ENCODE peak calls at places on chromosomes 6 and 20, in five cellular contexts. B, W, S, P and R are unnamed samples.
A peak's percentile ranks its signal among the peaks of the same experiment; 100 is the strongest.

GRCh38 chr20:34322267-34323105 is 19.3 kb upstream of the AHCY start:
- DNase-seq in B (no peak), P (no peak), W (no peak), S (no peak), R (no peak)

GRCh38 chr6:161318456-161318855 is 44.6 kb upstream of the AGPAT4 start:
- DNase-seq in P (no peak), B (no peak), S (no peak), W (no peak), R (no peak)

GRCh38 chr6:30116724-30117123 is 3.8 kb upstream of the TRIM31 start:
- DNase-seq in W (no peak), P (no peak), S (no peak), B (no peak), R (no peak)

GRCh38 chr6:31498748-31499147 is 803 bp downstream of the MICB start:
- DNase-seq in W (no peak), P (no peak), S (no peak), B (no peak), R (no peak)

GRCh38 chr6:123802697-123803455 is 789 bp upstream of the NKAIN2 start:
- DNase-seq in P (peak; percentile 81), W (peak; percentile 61), B (peak; percentile 65), S (peak; percentile 70), R (peak; percentile 41)

GRCh38 chr6:23637296-23637695 is 488.7 kb upstream of the NRSN1 start:
- DNase-seq in W (no peak), B (no peak), S (no peak), P (no peak), R (no peak)

GRCh38 chr20:1327827-1328679 is 886 bp downstream of the SDCBP2 start:
- DNase-seq in B (no peak), S (peak; percentile 22), W (no peak), P (no peak), R (peak; percentile 7)

GRCh38 chr20:16760431-16761304 is 12.5 kb downstream of the OTOR start:
- DNase-seq in W (no peak), P (no peak), S (no peak), B (no peak), R (no peak)

GRCh38 chr20:62405981-62406513 is 1.0 kb downstream of the CABLES2 start:
- DNase-seq in S (no peak), P (no peak), W (no peak), B (no peak), R (no peak)

GRCh38 chr6:32868257-32868788 is 14.3 kb downstream of the PSMB9 start:
- DNase-seq in P (peak; percentile 60), W (peak; percentile 56), S (peak; percentile 90), B (peak; percentile 81), R (peak; percentile 70)

GRCh38 chr6:157317129-157317814 is 6.0 kb downstream of the TMEM242 start:
- DNase-seq in P (peak; percentile 88), S (peak; percentile 95), W (peak; percentile 86), B (peak; percentile 86), R (no peak)

GRCh38 chr6:98769546-98769945 is 64.8 kb upstream of the POU3F2 start:
- DNase-seq in S (no peak), B (no peak), P (peak; percentile 24), W (no peak), R (no peak)

GRCh38 chr6:24874128-24874527 is 61.6 kb downstream of the RIPOR2 start:
- DNase-seq in P (no peak), W (no peak), S (no peak), B (no peak), R (no peak)

GRCh38 chr6:147506704-147507114 is 1.8 kb upstream of the SAMD5 start:
- DNase-seq in W (peak; percentile 17), S (peak; percentile 55), P (peak; percentile 51), B (peak; percentile 55), R (no peak)

GRCh38 chr6:139475231-139475630 is 100.8 kb upstream of the CITED2 start:
- DNase-seq in P (no peak), B (no peak), S (no peak), W (no peak), R (no peak)

GRCh38 chr6:149129401-149130077 is 188.0 kb upstream of the TAB2 start:
- DNase-seq in W (peak; percentile 84), P (peak; percentile 27), S (no peak), B (peak; percentile 51), R (no peak)

GRCh38 chr20:19743650-19744015 is 14.4 kb upstream of the RIN2 start:
- DNase-seq in S (no peak), P (no peak), W (no peak), B (no peak), R (no peak)

GRCh38 chr6:39823187-39823815 is 31.1 kb downstream of the DAAM2 start:
- DNase-seq in S (no peak), B (peak; percentile 20), P (no peak), W (no peak), R (no peak)

GRCh38 chr6:117795234-117795633 is 111.8 kb upstream of the SLC35F1 start:
- DNase-seq in P (no peak), W (no peak), S (no peak), B (no peak), R (no peak)

GRCh38 chr6:88629838-88630462 is 333.5 kb downstream of the RNGTT start:
- DNase-seq in P (no peak), S (no peak), W (no peak), B (no peak), R (no peak)

GRCh38 chr6:149053848-149054558 is 263.5 kb upstream of the TAB2 start:
- DNase-seq in B (no peak), S (no peak), W (no peak), P (no peak), R (no peak)

GRCh38 chr20:5364997-5365597 is 48.3 kb upstream of the PROKR2 start:
- DNase-seq in P (no peak), S (no peak), B (peak; percentile 58), W (peak; percentile 3), R (no peak)
- TF ChIP-seq CTCF in P (no peak), S (no peak), B (no peak), W (no peak), R (no peak)

GRCh38 chr20:43409041-43409913 is 48.4 kb upstream of the SRSF6 start:
- DNase-seq in W (peak; percentile 31), P (peak; percentile 51), S (no peak), B (peak; percentile 53), R (no peak)
- TF ChIP-seq CTCF in W (peak; percentile 86), P (peak; percentile 69), S (no peak), B (peak; percentile 80), R (peak; percentile 21)

GRCh38 chr6:162854734-162855191 is 127.0 kb downstream of the PACRG start:
- DNase-seq in B (no peak), S (no peak), W (no peak), P (no peak), R (no peak)

GRCh38 chr6:162852810-162853577 is 125.2 kb downstream of the PACRG start:
- DNase-seq in W (no peak), S (no peak), B (no peak), P (no peak), R (no peak)

GRCh38 chr6:162854228-162854627 is 126.5 kb downstream of the PACRG start:
- DNase-seq in W (no peak), S (no peak), B (no peak), P (no peak), R (no peak)

GRCh38 chr6:162857321-162857720 is 129.5 kb downstream of the PACRG start:
- DNase-seq in B (no peak), S (no peak), W (no peak), P (no peak), R (no peak)

DNA sequence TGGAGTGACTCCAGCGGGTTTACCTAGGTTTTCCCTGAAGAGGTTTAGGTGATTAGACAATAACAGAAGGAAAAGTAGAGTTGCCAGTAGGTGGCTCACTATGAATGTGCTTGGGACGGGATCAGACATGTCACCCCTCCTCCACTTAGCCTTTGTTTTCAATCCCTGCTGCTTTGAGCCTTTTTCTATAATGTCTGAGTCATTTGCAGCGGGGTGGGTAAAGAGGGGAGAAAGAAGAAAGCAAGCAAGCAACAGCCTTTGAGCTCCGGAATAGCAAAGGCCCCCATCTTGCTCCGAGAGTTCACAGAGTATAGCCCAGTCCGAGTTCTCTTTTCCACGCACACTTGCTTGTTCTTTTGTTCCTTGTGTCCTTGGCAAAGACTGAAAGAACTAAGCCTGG is 129.1 kb downstream of the PACRG start:
- DNase-seq in B (peak; percentile 69), S (no peak), W (peak; percentile 75), P (peak; percentile 54), R (no peak)
- TF ChIP-seq CTCF in B (peak; percentile 62), S (no peak), W (peak; percentile 82), P (peak; percentile 67), R (no peak)

DNA sequence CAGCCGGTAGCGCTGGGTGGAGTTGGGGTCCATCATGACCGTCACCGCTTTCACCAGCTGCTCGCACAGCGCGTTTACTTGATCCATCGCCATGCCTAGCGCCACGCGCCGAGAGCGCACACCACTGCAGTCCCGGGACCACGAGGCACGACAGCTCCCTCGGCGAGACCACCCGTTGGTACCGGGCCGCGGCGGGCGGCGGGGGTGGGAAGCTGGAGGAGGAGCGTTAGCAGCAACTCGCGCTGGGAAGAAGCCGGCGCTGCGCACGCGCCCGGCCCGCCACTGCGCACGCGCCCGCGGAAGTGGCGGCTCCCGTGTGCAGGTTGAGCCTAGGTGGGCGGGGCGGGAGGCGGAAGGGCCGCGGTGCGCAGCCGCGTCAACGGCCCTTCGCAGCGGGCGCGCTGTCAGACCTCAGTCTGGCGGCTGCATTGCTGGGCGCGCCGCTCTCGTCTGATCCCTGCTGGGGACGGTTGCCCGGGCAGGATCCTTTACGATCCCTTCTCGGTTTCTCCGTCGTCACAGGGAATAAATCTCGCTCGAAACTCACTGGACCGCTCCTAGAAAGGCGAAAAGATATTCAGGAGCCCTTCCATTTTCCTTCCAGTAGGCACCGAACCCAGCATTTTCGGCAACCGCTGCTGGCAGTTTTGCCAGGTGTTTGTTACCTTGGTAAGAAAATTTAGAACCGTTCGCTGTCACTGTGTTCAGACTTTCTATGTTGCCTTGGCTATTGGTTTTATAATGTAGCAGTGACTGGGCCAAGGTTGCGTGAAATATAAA is at the start of the genes POLH and XPO5:
- DNase-seq in B (peak; percentile 92), P (peak; percentile 96), W (peak; percentile 87), S (peak; percentile 64), R (peak; percentile 91)
- TF ChIP-seq CTCF in B (peak; percentile 20), P (peak; percentile 31), W (peak; percentile 13), S (no peak), R (no peak)

DNA sequence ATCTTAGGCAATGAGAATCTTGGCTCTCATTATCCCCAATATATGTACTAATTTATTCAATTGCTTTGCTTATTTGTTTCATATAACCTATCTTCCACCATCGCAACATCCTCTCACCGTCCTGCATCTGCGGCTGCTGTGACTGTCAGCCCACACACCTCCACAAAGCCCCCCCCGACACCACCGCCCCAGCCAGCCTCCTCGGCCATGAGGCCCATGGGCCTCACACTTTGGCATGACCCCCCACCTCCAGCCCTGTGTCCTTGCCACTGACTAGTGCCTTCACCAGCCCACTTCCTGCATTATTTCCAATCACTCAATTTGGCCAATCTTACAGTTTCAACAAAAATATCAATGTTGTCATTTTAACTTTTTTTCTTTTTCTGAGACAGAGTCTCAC is 60.7 kb upstream of the TOX2 start:
- DNase-seq in P (no peak), W (no peak), S (no peak), B (no peak), R (no peak)
- TF ChIP-seq CTCF in P (no peak), W (no peak), S (no peak), B (no peak), R (no peak)